ENCODE peak calls at places on chromosomes 5 and 9, in nine cellular contexts. F is activated naive CD8-positive, alpha-beta T cell treated with anti-CD3 and anti-CD28 coated beads, Interleukin-2, amount 50 U/mL, for 24 hours; S is left lung; L is HepG2; Z is Panc1; W is CD4-positive, alpha-beta T cell; O is activated T-cell treated with anti-CD3 and anti-CD28 coated beads, Interleukin-2, amount 50 U/mL, for 4 hours; E is left cardiac atrium; Q is esophagus mucosa. X is an unnamed sample.

GRCh38 chr5:148176480-148176879 is 8.1 kb downstream of the SPINK14 start:
- ATAC-seq in L (no peak), F (no peak), S (no peak), Z (no peak), W (no peak), O (no peak), E (no peak), Q (no peak), X (no peak)

GRCh38 chr5:15852949-15853348 is 326.6 kb downstream of the MARCHF11 start:
- ATAC-seq in F (no peak), Q (no peak), E (no peak), S (no peak), W (no peak), L (no peak), O (no peak), Z (no peak), X (no peak)

GRCh38 chr5:180901204-180902009 is 2.4 kb downstream of the BTNL8 start:
- ATAC-seq in S (no peak), F (peak), W (no peak), E (no peak), Z (no peak), O (no peak), L (no peak), Q (no peak), X (peak)

GRCh38 chr5:139513852-139514485 is 31.4 kb upstream of the STING1 start:
- ATAC-seq in L (no peak), W (no peak), S (no peak), F (no peak), Z (peak), E (no peak), O (no peak), Q (peak), X (peak)

GRCh38 chr5:108212775-108213346 is 169.0 kb downstream of the FBXL17 start:
- ATAC-seq in Q (no peak), F (no peak), W (no peak), Z (no peak), E (no peak), S (peak), L (peak), O (no peak), X (no peak)

GRCh38 chr5:68710514-68710913 is 383.3 kb upstream of the SLC30A5 start:
- ATAC-seq in Z (no peak), W (no peak), Q (no peak), F (peak), S (no peak), E (peak), L (no peak), O (no peak), X (no peak)

GRCh38 chr9:3962467-3962866 is 337.4 kb downstream of the GLIS3 start:
- ATAC-seq in E (peak), L (peak), O (no peak), Q (no peak), S (peak), F (no peak), W (no peak), Z (peak), X (no peak)

GRCh38 chr9:89732295-89732951 is 127.6 kb downstream of the GADD45G start:
- ATAC-seq in Z (no peak), F (no peak), Q (no peak), O (no peak), W (no peak), S (peak), E (peak), L (no peak), X (no peak)

GRCh38 chr5:35811108-35811741 is 45.5 kb upstream of the IL7R start:
- ATAC-seq in O (peak), L (no peak), F (peak), Q (no peak), S (no peak), W (peak), E (no peak), Z (no peak), X (peak)

GRCh38 chr9:130124471-130124870 is 47.7 kb upstream of the NCS1 start:
- ATAC-seq in S (no peak), L (no peak), W (no peak), F (no peak), Z (no peak), E (no peak), O (no peak), Q (no peak), X (no peak)

GRCh38 chr5:55232194-55232984 is 1.0 kb downstream of the CCNO start:
- ATAC-seq in Z (peak), L (peak), W (peak), Q (peak), E (peak), F (no peak), S (peak), O (no peak), X (no peak)

GRCh38 chr9:1979815-1980367 is 35.3 kb upstream of the SMARCA2 start:
- ATAC-seq in Q (no peak), L (no peak), Z (no peak), W (no peak), F (no peak), S (peak), E (peak), O (no peak), X (no peak)

GRCh38 chr5:87004101-87004500 is 263.6 kb upstream of the RASA1 start:
- ATAC-seq in F (no peak), Q (no peak), O (no peak), L (no peak), E (no peak), W (no peak), Z (no peak), S (no peak), X (no peak)

GRCh38 chr5:138083702-138084101 is at the start of gene WNT8A:
- ATAC-seq in Q (no peak), F (no peak), O (no peak), W (no peak), Z (no peak), L (no peak), E (no peak), S (no peak), X (no peak)

GRCh38 chr9:122186301-122186700 is 26.6 kb downstream of the MORN5 start:
- ATAC-seq in E (no peak), S (no peak), F (no peak), O (no peak), Z (no peak), L (peak), W (no peak), Q (no peak), X (no peak)

GRCh38 chr5:153350192-153350883 is 140.1 kb upstream of the GRIA1 start:
- ATAC-seq in E (no peak), L (no peak), S (no peak), Z (no peak), W (no peak), F (no peak), O (no peak), Q (no peak), X (no peak)

GRCh38 chr9:128617943-128618342 is 38.7 kb downstream of the DYNC2I2 start:
- ATAC-seq in O (no peak), F (no peak), W (no peak), Z (no peak), L (no peak), S (no peak), E (no peak), Q (no peak), X (no peak)

GRCh38 chr9:23380821-23381220 is 445.2 kb downstream of the ELAVL2 start:
- ATAC-seq in O (no peak), S (no peak), L (no peak), Z (no peak), F (no peak), E (no peak), W (no peak), Q (no peak), X (no peak)

GRCh38 chr5:81749562-81750307 is 1.2 kb downstream of the SSBP2 start:
- ATAC-seq in O (peak), Z (no peak), F (no peak), L (no peak), S (no peak), Q (no peak), E (no peak), W (peak), X (peak)

GRCh38 chr9:108800632-108801099 is 55.1 kb downstream of the ACTL7B start:
- ATAC-seq in O (no peak), E (peak), S (no peak), L (no peak), Z (no peak), F (no peak), Q (peak), W (no peak), X (no peak)

GRCh38 chr9:99824378-99825157 is 2.9 kb downstream of the NR4A3 start:
- ATAC-seq in E (no peak), O (no peak), L (peak), W (no peak), Z (no peak), S (no peak), Q (no peak), F (no peak), X (no peak)

GRCh38 chr9:88754452-88754851 is 219.5 kb downstream of the NXNL2 start:
- ATAC-seq in O (no peak), S (no peak), Q (no peak), E (no peak), W (no peak), L (no peak), F (no peak), Z (no peak), X (no peak)

GRCh38 chr5:60955239-60955638 is 10.2 kb downstream of the NDUFAF2 start:
- ATAC-seq in S (no peak), W (no peak), Q (no peak), F (no peak), O (no peak), Z (no peak), L (no peak), E (no peak), X (no peak)

GRCh38 chr5:113336975-113337374 is 97.8 kb downstream of the TSSK1B start:
- ATAC-seq in L (peak), W (no peak), F (peak), Z (peak), Q (peak), O (no peak), E (peak), S (peak), X (no peak)

GRCh38 chr9:12785251-12785880 is 10.5 kb downstream of the LURAP1L start:
- ATAC-seq in S (peak), L (peak), W (no peak), Q (peak), Z (peak), E (peak), F (no peak), O (no peak), X (no peak)

GRCh38 chr5:176899296-176899891 is at the start of gene HK3:
- ATAC-seq in E (peak), Q (peak), S (peak), F (no peak), L (no peak), O (no peak), Z (no peak), W (no peak), X (no peak)

GRCh38 chr5:143713331-143714032 is 98.5 kb upstream of the HMHB1 start:
- ATAC-seq in O (no peak), W (no peak), Q (no peak), F (no peak), S (peak), E (peak), Z (no peak), L (no peak), X (no peak)

GRCh38 chr9:512555-513272 is 298.0 kb downstream of the DOCK8 start:
- ATAC-seq in S (peak), O (no peak), Q (no peak), E (no peak), W (no peak), F (no peak), L (no peak), Z (no peak), X (no peak)

GRCh38 chr5:167995844-167996400 is 295.5 kb upstream of the WWC1 start:
- ATAC-seq in E (no peak), W (no peak), Z (no peak), O (no peak), S (no peak), F (no peak), L (no peak), Q (peak), X (no peak)

GRCh38 chr5:1008451-1009358 is at the start of gene NKD2:
- ATAC-seq in W (peak), Z (peak), L (peak), O (peak), E (peak), S (peak), Q (no peak), F (peak), X (peak)

GRCh38 chr5:154118832-154119442 is 71.6 kb upstream of the GALNT10 start:
- ATAC-seq in Q (peak), S (peak), F (no peak), O (no peak), L (no peak), E (no peak), W (no peak), Z (no peak), X (no peak)

GRCh38 chr5:56440871-56441740 is 208.0 kb upstream of the ANKRD55 start:
- ATAC-seq in O (no peak), E (peak), S (peak), L (peak), W (no peak), Z (no peak), Q (peak), F (no peak), X (no peak)

GRCh38 chr5:124581866-124582650 is 164.4 kb downstream of the ZNF608 start:
- ATAC-seq in E (no peak), S (no peak), W (no peak), Z (peak), Q (no peak), F (no peak), L (no peak), O (no peak), X (no peak)